ENCODE peak calls at places on chromosomes 5 and 9, in seven cellular contexts. P is stimulated activated CD8-positive, alpha-beta memory T cell treated with anti-CD3 and anti-CD28 coated beads, Interleukin-2, amount 100 ng/mL, for 48 hours; F is GM12878; O is iPS DF 6.9; L is GM10248; D is heart left ventricle; M is omental fat pad. N is an unnamed sample.

GRCh38 chr5:415928-416635 is 26.9 kb upstream of the EXOC3 start:
- DNase-seq in P (no peak), F (no peak), O (no peak), L (no peak), D (no peak), M (no peak), N (peak; percentile 12)

GRCh38 chr5:36156619-36157018 is 4.7 kb downstream of the SKP2 start:
- DNase-seq in P (no peak), F (no peak), O (no peak), L (no peak), D (no peak), M (no peak), N (no peak)

GRCh38 chr5:171462928-171463843 is 43.7 kb downstream of the FGF18 start:
- DNase-seq in P (no peak), F (no peak), O (no peak), L (no peak), D (no peak), M (no peak), N (no peak)

GRCh38 chr5:58042933-58043606 is 416.8 kb downstream of the PLK2 start:
- DNase-seq in P (no peak), F (no peak), O (no peak), L (no peak), D (no peak), M (no peak), N (no peak)

GRCh38 chr5:110625376-110625999 is 101.0 kb downstream of the TMEM232 start:
- DNase-seq in P (no peak), F (no peak), O (no peak), L (no peak), D (no peak), M (no peak), N (peak; percentile 7)

GRCh38 chr9:133323991-133324703 is 11.8 kb downstream of the SURF6 start:
- DNase-seq in P (no peak), F (no peak), O (no peak), L (no peak), D (no peak), M (no peak), N (no peak)

GRCh38 chr9:80369641-80370040 is 797.9 kb downstream of the TLE4 start:
- DNase-seq in P (no peak), F (no peak), O (no peak), L (no peak), D (no peak), M (no peak), N (no peak)

GRCh38 chr9:130117376-130117775 is 54.8 kb upstream of the NCS1 start:
- DNase-seq in P (no peak), F (no peak), O (no peak), L (no peak), D (no peak), M (no peak), N (no peak)

GRCh38 chr5:132667761-132668705 is 5.8 kb upstream of the IL4 start:
- DNase-seq in P (no peak), F (no peak), O (no peak), L (no peak), D (no peak), M (no peak), N (no peak)

GRCh38 chr5:134851307-134851923 is 5.6 kb downstream of the C5orf24 start:
- DNase-seq in P (no peak), F (no peak), O (no peak), L (no peak), D (no peak), M (no peak), N (no peak)

GRCh38 chr5:132293992-132294727 is at the start of gene SLC22A4:
- DNase-seq in P (peak; percentile 87), F (no peak), O (no peak), L (peak; percentile 86), D (peak; percentile 96), M (peak; percentile 72), N (peak; percentile 89)

GRCh38 chr9:26261503-26262330 is 583.5 kb upstream of the TUSC1 start:
- DNase-seq in P (no peak), F (no peak), O (no peak), L (no peak), D (no peak), M (no peak), N (no peak)

GRCh38 chr9:116842658-116843057 is 155.6 kb downstream of the TRIM32 start:
- DNase-seq in P (no peak), F (no peak), O (no peak), L (no peak), D (no peak), M (no peak), N (no peak)

GRCh38 chr9:114434878-114435311 is 47.1 kb upstream of the AKNA start:
- DNase-seq in P (no peak), F (no peak), O (peak; percentile 58), L (peak; percentile 62), D (no peak), M (no peak), N (peak; percentile 61)

GRCh38 chr9:125137200-125137599 is 6.1 kb downstream of the SCAI start:
- DNase-seq in P (no peak), F (no peak), O (no peak), L (no peak), D (no peak), M (no peak), N (no peak)

GRCh38 chr5:173187054-173187743 is 42.9 kb downstream of the BNIP1 start:
- DNase-seq in P (no peak), F (no peak), O (no peak), L (no peak), D (no peak), M (no peak), N (no peak)

GRCh38 chr9:95038666-95039065 is 278.8 kb downstream of the FANCC start:
- DNase-seq in P (no peak), F (no peak), O (no peak), L (no peak), D (no peak), M (no peak), N (no peak)

GRCh38 chr5:96668725-96669124 is 6.5 kb downstream of the CAST start:
- DNase-seq in P (no peak), F (no peak), O (no peak), L (no peak), D (no peak), M (no peak), N (no peak)

GRCh38 chr9:126397056-126397455 is 70.4 kb downstream of the MVB12B start:
- DNase-seq in P (peak; percentile 41), F (peak; percentile 54), O (no peak), L (peak; percentile 40), D (no peak), M (no peak), N (peak; percentile 76)

GRCh38 chr5:8394965-8395364 is 526.0 kb downstream of the MTRR start:
- DNase-seq in P (no peak), F (no peak), O (no peak), L (no peak), D (no peak), M (no peak), N (no peak)

GRCh38 chr5:37991267-37991902 is 151.5 kb upstream of the GDNF start:
- DNase-seq in P (no peak), F (no peak), O (no peak), L (no peak), D (no peak), M (no peak), N (no peak)

GRCh38 chr9:129613520-129614175 is 7.3 kb downstream of the C9orf50 start:
- DNase-seq in P (no peak), F (no peak), O (no peak), L (no peak), D (no peak), M (no peak), N (no peak)

GRCh38 chr5:125668904-125669303 is 754.3 kb upstream of the GRAMD2B start:
- DNase-seq in P (no peak), F (no peak), O (no peak), L (no peak), D (no peak), M (no peak), N (no peak)

GRCh38 chr5:133931546-133931945 is 36.9 kb downstream of the C5orf15 start:
- DNase-seq in P (no peak), F (no peak), O (no peak), L (no peak), D (no peak), M (no peak), N (no peak)

GRCh38 chr9:133606722-133607053 is 2.5 kb downstream of the FAM163B start:
- DNase-seq in P (no peak), F (no peak), O (no peak), L (no peak), D (no peak), M (no peak), N (no peak)

GRCh38 chr9:95477885-95478790 is 38.6 kb downstream of the PTCH1 start:
- DNase-seq in P (no peak), F (no peak), O (no peak), L (no peak), D (no peak), M (no peak), N (no peak)

GRCh38 chr5:68033961-68034581 is 181.5 kb upstream of the PIK3R1 start:
- DNase-seq in P (no peak), F (no peak), O (no peak), L (no peak), D (no peak), M (no peak), N (no peak)

GRCh38 chr5:165130656-165131055 is 1625.2 kb downstream of the MAT2B start:
- DNase-seq in P (no peak), F (no peak), O (no peak), L (no peak), D (no peak), M (no peak), N (no peak)

GRCh38 chr9:89969156-89969566 is 364.3 kb downstream of the GADD45G start:
- DNase-seq in P (no peak), F (no peak), O (no peak), L (peak; percentile 58), D (no peak), M (no peak), N (peak; percentile 62)

GRCh38 chr9:69809304-69809863 is 11.2 kb upstream of the CFAP95 start:
- DNase-seq in P (no peak), F (no peak), O (no peak), L (peak; percentile 22), D (no peak), M (no peak), N (no peak)